ENCODE peak calls at places on chromosomes 13 and 19, in six cellular contexts. G, B, S, I, Y and C are unnamed samples.

GRCh38 chr13:62333466-62333865 is 917.8 kb upstream of the PCDH20 start:
- DNase-seq in I (no peak), G (no peak), B (no peak), Y (no peak), S (no peak), C (no peak)

GRCh38 chr19:15828121-15828620 is 12.7 kb upstream of the OR10H1 start:
- DNase-seq in I (no peak), B (no peak), G (no peak), S (no peak), Y (no peak), C (no peak)

GRCh38 chr13:44128522-44128921 is 245.1 kb upstream of the SERP2 start:
- DNase-seq in Y (peak), S (no peak), B (peak), G (no peak), I (no peak), C (no peak)

GRCh38 chr19:3585301-3586123 is at the start of gene GIPC3:
- DNase-seq in I (no peak), B (no peak), G (peak), S (no peak), Y (no peak), C (no peak)

GRCh38 chr19:49591731-49592485 is 926 bp downstream of the PRR12 start:
- DNase-seq in G (peak), B (peak), Y (peak), I (peak), S (peak), C (no peak)

GRCh38 chr19:31314849-31315620 is 34.2 kb downstream of the TSHZ3 start:
- DNase-seq in B (no peak), S (no peak), G (peak), I (no peak), Y (no peak), C (no peak)

GRCh38 chr13:101127741-101128353 is 288.5 kb downstream of the NALCN start:
- DNase-seq in B (no peak), Y (peak), I (no peak), G (peak), S (peak), C (no peak)

GRCh38 chr19:11496391-11497163 is 9.1 kb downstream of the ZNF653 start:
- DNase-seq in G (peak), B (peak), I (no peak), Y (peak), S (peak), C (no peak)

GRCh38 chr19:31338069-31338767 is 11.0 kb downstream of the TSHZ3 start:
- DNase-seq in G (peak), Y (peak), I (no peak), S (peak), B (peak), C (no peak)

GRCh38 chr13:102658678-102659077 is 36.2 kb downstream of the METTL21C start:
- DNase-seq in Y (no peak), G (peak), S (peak), I (no peak), B (no peak), C (no peak)

GRCh38 chr19:11781295-11782057 is 14.7 kb downstream of the ZNF441 start:
- DNase-seq in G (no peak), I (no peak), S (no peak), B (no peak), Y (peak), C (no peak)

GRCh38 chr19:22052644-22053013 is 345 bp downstream of the ZNF257 start:
- DNase-seq in Y (no peak), G (no peak), B (peak), I (no peak), S (peak), C (no peak)

GRCh38 chr19:48203794-48204628 is 33.5 kb downstream of the ZSWIM9 start:
- DNase-seq in Y (peak), B (peak), G (peak), I (peak), S (peak), C (peak)

GRCh38 chr13:37608750-37609339 is 10.3 kb upstream of the POSTN start:
- DNase-seq in I (no peak), G (no peak), B (no peak), S (no peak), Y (no peak), C (no peak)

DNA sequence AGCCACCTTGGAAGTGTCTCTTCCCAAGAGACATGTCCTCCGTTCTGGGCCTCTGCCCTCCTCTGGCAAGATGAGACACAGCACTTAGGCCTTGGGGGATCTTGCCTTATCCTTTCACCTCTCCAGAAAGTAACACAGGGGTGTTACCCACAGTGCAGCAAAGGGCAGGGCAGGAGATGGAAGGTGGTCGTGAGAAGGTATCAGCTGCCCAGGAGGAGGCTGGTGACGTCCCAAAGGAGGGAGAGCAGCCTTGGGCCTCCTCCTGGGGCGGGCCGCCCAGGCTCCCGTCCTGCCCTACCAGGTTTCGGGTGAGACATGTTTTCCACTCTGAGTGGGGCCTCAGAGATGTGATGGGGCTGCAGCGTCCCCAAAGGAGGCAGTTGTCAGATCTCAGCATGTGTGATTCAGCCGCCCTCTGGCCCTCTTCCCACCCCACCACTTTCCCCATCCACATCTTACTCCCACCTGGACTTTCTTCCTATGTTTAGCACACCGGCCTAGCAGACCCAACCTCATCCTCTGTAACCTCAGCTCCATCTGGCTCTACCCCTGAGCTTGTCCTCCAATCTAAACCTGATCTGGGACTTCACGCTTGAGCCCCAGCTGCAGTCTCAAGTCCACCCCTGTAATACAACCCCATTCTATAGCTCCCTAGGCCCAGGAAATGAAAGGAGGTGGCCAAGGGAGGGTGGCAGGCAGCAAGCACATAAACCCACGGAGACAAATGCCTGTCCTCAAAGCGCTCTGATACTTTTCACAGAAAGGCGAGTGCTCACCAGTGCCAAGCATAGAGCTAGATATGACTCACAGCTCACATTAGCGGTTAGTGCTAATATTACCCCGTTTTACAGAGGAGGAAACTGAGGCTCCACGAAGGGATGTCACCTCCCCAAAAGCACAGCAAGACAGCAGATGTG is 9.3 kb downstream of the POU2F2 start:
- DNase-seq in G (no peak), I (no peak), B (no peak), S (no peak), Y (no peak), C (no peak)
- H3K27ac ChIP-seq in G (peak), I (no peak), B (no peak), S (no peak), Y (peak), C (no peak)

GRCh38 chr13:90792335-90792734 is 555.2 kb upstream of the MIR17HG start:
- DNase-seq in S (no peak), Y (no peak), I (no peak), B (no peak), G (no peak), C (no peak)
- H3K27ac ChIP-seq in S (no peak), Y (no peak), I (no peak), B (no peak), G (no peak), C (no peak)

DNA sequence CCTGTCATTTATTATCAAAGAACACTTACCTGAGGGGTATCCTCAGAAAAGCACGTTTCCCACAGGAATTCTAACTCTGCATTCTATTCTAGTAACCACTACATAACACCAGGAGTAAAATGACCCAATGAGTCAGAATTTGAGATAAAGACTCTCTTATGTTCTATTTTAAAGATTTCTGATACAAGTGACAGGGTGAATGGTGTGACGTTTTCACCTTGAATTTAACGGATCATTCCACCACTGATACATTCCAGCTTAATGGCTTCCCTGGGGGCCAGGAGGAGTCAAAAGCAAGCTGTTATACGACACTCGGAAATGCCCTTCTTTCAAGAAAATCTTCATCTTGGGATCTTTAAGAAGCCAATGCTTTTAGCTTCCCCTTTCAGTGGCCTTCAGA is 55.2 kb downstream of the SLC7A1 start:
- DNase-seq in G (no peak), I (no peak), S (no peak), Y (no peak), B (no peak), C (no peak)
- H3K27ac ChIP-seq in G (no peak), I (no peak), S (no peak), Y (no peak), B (no peak), C (no peak)

GRCh38 chr19:12890787-12891552 is at the start of gene GCDH:
- DNase-seq in Y (peak), B (peak), G (peak), I (peak), S (peak), C (peak)

GRCh38 chr19:12896460-12896859 is 5.5 kb downstream of the GCDH start:
- DNase-seq in Y (no peak), G (no peak), B (no peak), S (no peak), I (no peak), C (no peak)

GRCh38 chr19:12891553-12892021 is 627 bp downstream of the GCDH start:
- DNase-seq in G (no peak), Y (no peak), B (no peak), I (peak), S (no peak), C (no peak)

GRCh38 chr19:12893582-12893981 is 2.6 kb downstream of the GCDH start:
- DNase-seq in B (no peak), Y (no peak), S (no peak), I (no peak), G (no peak), C (no peak)
- H3K27ac ChIP-seq in B (no peak), Y (no peak), S (no peak), I (no peak), G (no peak), C (no peak)

DNA sequence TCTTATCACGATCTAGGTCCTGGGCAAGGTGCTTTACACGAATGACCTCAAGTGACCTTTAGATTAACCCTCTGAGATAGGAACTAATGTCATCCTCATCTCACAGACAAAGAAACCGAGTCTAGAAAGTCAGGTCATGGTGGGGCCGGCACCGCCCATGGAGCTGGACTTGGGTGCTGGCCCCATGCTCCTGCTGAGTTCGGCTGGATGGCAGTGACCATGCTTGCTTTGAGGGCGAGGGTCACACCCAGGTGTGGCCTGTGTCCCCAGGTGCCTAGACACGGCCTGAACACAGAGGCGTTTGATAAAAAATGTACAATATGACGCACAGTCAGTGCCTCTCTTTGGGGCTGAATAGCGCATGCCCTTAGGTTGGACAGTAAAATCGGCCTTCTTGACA is 26.8 kb downstream of the COL4A2 start:
- DNase-seq in B (no peak), S (no peak), I (no peak), Y (no peak), G (no peak), C (no peak)
- H3K27ac ChIP-seq in B (no peak), S (no peak), I (no peak), Y (no peak), G (no peak), C (peak)

DNA sequence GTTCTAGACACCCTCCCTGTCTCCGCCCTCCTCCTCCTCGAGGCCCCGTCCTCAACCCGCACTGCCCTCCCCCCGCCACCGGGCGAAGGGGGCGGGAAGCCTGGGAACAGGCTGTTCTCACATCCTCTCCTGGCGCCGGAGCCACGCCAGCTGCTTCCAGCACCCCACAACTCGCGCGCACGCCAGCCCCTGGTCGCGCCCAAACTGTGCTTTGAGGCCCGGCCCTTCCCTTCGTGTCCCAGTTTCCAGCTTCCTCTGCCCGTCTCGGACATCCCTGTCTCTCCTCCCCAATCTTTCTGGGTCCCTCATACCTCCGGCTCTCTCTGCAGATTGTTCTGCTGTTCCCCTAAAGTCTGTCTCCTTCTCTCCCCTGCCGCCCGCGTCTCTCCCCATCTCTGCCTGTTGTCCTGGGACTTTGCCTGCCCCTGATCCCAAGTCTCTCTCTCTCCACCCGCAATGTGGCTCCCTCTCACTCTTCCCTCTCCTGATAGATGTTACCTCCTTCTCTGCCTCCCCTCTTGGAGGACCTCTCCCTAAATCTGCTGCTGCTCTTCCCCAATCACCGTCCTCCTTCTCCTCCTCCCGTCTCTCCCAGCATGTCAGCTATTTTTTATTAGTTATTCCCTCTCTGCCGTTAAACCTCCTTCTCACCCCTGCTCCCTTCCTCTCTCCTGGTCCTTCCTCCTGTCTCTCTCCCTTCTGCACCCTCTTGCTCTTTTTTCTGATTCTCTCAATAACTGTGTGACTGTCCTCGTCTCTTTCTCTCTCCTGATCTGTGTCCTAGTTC is 14.2 kb downstream of the DPF1 start:
- DNase-seq in S (peak), Y (peak), I (no peak), G (peak), B (peak), C (peak)
- H3K27ac ChIP-seq in S (no peak), Y (peak), I (peak), G (peak), B (peak), C (peak)

GRCh38 chr19:1473424-1473851 is 5.6 kb downstream of the C19orf25 start:
- DNase-seq in B (no peak), Y (no peak), I (no peak), G (no peak), S (no peak), C (no peak)
- H3K27ac ChIP-seq in B (no peak), Y (no peak), I (no peak), G (peak), S (no peak), C (no peak)

DNA sequence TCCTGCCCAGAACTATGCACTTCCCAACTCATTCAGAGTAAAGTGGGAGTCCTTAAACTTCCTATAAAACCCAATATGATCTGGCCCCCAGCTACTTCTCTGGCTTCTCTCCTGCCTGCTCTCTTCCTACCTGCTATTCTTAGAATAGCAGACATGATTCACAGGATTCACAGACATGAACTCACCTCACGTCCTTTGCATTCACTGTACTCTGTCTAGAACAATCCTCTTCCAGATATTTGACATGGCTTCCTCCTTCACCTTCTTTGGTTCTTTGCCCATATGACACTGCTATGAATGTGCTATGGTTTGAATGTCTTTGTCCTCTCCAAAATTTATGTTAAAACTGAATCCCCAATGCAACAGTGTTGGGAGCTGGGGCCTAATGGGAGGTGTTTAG is 154.9 kb downstream of the UGGT2 start:
- DNase-seq in S (no peak), Y (no peak), B (no peak), G (no peak), I (no peak), C (no peak)
- H3K27ac ChIP-seq in S (no peak), Y (no peak), B (no peak), G (no peak), I (no peak), C (no peak)

GRCh38 chr13:22080832-22081231 is 410.0 kb downstream of the FGF9 start:
- DNase-seq in I (no peak), S (no peak), G (no peak), Y (no peak), B (no peak), C (no peak)
- H3K27ac ChIP-seq in I (no peak), S (no peak), G (no peak), Y (no peak), B (no peak), C (no peak)

GRCh38 chr13:40666905-40667621 is 622 bp upstream of the FOXO1 start:
- DNase-seq in I (peak), Y (no peak), B (peak), G (no peak), S (peak), C (peak)
- H3K27ac ChIP-seq in I (peak), Y (no peak), B (peak), G (no peak), S (peak), C (peak)